ENCODE peak calls at places on chromosome 20, in ten cellular contexts. One of them, this sample, is unnamed.

GRCh38 chr20:19211661-19212523 is 550 bp upstream of the SLC24A3 start:
- DNase-seq in NB4: peak
- DNase-seq in stimulated activated CD4-positive, alpha-beta T cell treated with anti-CD3 and anti-CD28 coated beads, TNF-alpha, amount 100 ng/mL, for 48 hours: no peak
- DNase-seq in cardiac fibroblast: peak
- DNase-seq in NCI-H1092 treated with DMSO at 0.1 percent for 48 hours: peak
- DNase-seq in CD4-positive, alpha-beta T cell: no peak
- DNase-seq in brain microvascular endothelial cell: no peak
- DNase-seq in AG10803: no peak
- DNase-seq in tibial artery: no peak
- DNase-seq in NCI-H2029: peak
- DNase-seq in this sample: peak

GRCh38 chr20:46995561-46996142 is 101.0 kb downstream of the EYA2 start:
- DNase-seq in CD4-positive, alpha-beta T cell: no peak
- DNase-seq in NCI-H2029: no peak
- DNase-seq in NB4: no peak
- DNase-seq in cardiac fibroblast: no peak
- DNase-seq in brain microvascular endothelial cell: no peak
- DNase-seq in tibial artery: no peak
- DNase-seq in AG10803: no peak
- DNase-seq in NCI-H1092 treated with DMSO at 0.1 percent for 48 hours: no peak
- DNase-seq in stimulated activated CD4-positive, alpha-beta T cell treated with anti-CD3 and anti-CD28 coated beads, TNF-alpha, amount 100 ng/mL, for 48 hours: no peak
- DNase-seq in this sample: no peak

GRCh38 chr20:47304287-47304686 is 52.2 kb downstream of the ZMYND8 start:
- DNase-seq in NB4: no peak
- DNase-seq in NCI-H1092 treated with DMSO at 0.1 percent for 48 hours: peak
- DNase-seq in NCI-H2029: peak
- DNase-seq in stimulated activated CD4-positive, alpha-beta T cell treated with anti-CD3 and anti-CD28 coated beads, TNF-alpha, amount 100 ng/mL, for 48 hours: no peak
- DNase-seq in CD4-positive, alpha-beta T cell: no peak
- DNase-seq in AG10803: peak
- DNase-seq in cardiac fibroblast: peak
- DNase-seq in brain microvascular endothelial cell: no peak
- DNase-seq in tibial artery: no peak
- DNase-seq in this sample: peak

GRCh38 chr20:34201531-34201930 is 39.7 kb upstream of the ASIP start:
- DNase-seq in NCI-H1092 treated with DMSO at 0.1 percent for 48 hours: no peak
- DNase-seq in tibial artery: no peak
- DNase-seq in AG10803: no peak
- DNase-seq in brain microvascular endothelial cell: no peak
- DNase-seq in cardiac fibroblast: no peak
- DNase-seq in stimulated activated CD4-positive, alpha-beta T cell treated with anti-CD3 and anti-CD28 coated beads, TNF-alpha, amount 100 ng/mL, for 48 hours: no peak
- DNase-seq in NCI-H2029: no peak
- DNase-seq in NB4: no peak
- DNase-seq in CD4-positive, alpha-beta T cell: no peak
- DNase-seq in this sample: no peak

GRCh38 chr20:14208956-14209355 is 128.5 kb downstream of the FLRT3 start:
- DNase-seq in CD4-positive, alpha-beta T cell: no peak
- DNase-seq in stimulated activated CD4-positive, alpha-beta T cell treated with anti-CD3 and anti-CD28 coated beads, TNF-alpha, amount 100 ng/mL, for 48 hours: no peak
- DNase-seq in NB4: no peak
- DNase-seq in NCI-H2029: no peak
- DNase-seq in brain microvascular endothelial cell: no peak
- DNase-seq in cardiac fibroblast: no peak
- DNase-seq in AG10803: peak
- DNase-seq in NCI-H1092 treated with DMSO at 0.1 percent for 48 hours: no peak
- DNase-seq in tibial artery: no peak
- DNase-seq in this sample: no peak

GRCh38 chr20:1577906-1578305 is 20.4 kb upstream of the SIRPD start:
- DNase-seq in cardiac fibroblast: no peak
- DNase-seq in AG10803: no peak
- DNase-seq in CD4-positive, alpha-beta T cell: no peak
- DNase-seq in NCI-H2029: no peak
- DNase-seq in stimulated activated CD4-positive, alpha-beta T cell treated with anti-CD3 and anti-CD28 coated beads, TNF-alpha, amount 100 ng/mL, for 48 hours: no peak
- DNase-seq in NB4: peak
- DNase-seq in NCI-H1092 treated with DMSO at 0.1 percent for 48 hours: no peak
- DNase-seq in tibial artery: no peak
- DNase-seq in brain microvascular endothelial cell: no peak
- DNase-seq in this sample: no peak

GRCh38 chr20:62322428-62323073 is 19.8 kb downstream of the ADRM1 start:
- DNase-seq in NCI-H2029: no peak
- DNase-seq in stimulated activated CD4-positive, alpha-beta T cell treated with anti-CD3 and anti-CD28 coated beads, TNF-alpha, amount 100 ng/mL, for 48 hours: no peak
- DNase-seq in tibial artery: no peak
- DNase-seq in cardiac fibroblast: no peak
- DNase-seq in CD4-positive, alpha-beta T cell: no peak
- DNase-seq in brain microvascular endothelial cell: no peak
- DNase-seq in NCI-H1092 treated with DMSO at 0.1 percent for 48 hours: no peak
- DNase-seq in AG10803: no peak
- DNase-seq in NB4: no peak
- DNase-seq in this sample: no peak

GRCh38 chr20:15440249-15440820 is 1102.9 kb upstream of the FLRT3 start:
- DNase-seq in AG10803: no peak
- DNase-seq in tibial artery: no peak
- DNase-seq in CD4-positive, alpha-beta T cell: no peak
- DNase-seq in cardiac fibroblast: no peak
- DNase-seq in NCI-H2029: no peak
- DNase-seq in brain microvascular endothelial cell: no peak
- DNase-seq in NCI-H1092 treated with DMSO at 0.1 percent for 48 hours: no peak
- DNase-seq in NB4: no peak
- DNase-seq in stimulated activated CD4-positive, alpha-beta T cell treated with anti-CD3 and anti-CD28 coated beads, TNF-alpha, amount 100 ng/mL, for 48 hours: no peak
- DNase-seq in this sample: no peak

GRCh38 chr20:4134861-4135379 is 119.6 kb upstream of the RNF24 start:
- DNase-seq in stimulated activated CD4-positive, alpha-beta T cell treated with anti-CD3 and anti-CD28 coated beads, TNF-alpha, amount 100 ng/mL, for 48 hours: no peak
- DNase-seq in AG10803: no peak
- DNase-seq in tibial artery: no peak
- DNase-seq in brain microvascular endothelial cell: no peak
- DNase-seq in CD4-positive, alpha-beta T cell: no peak
- DNase-seq in cardiac fibroblast: no peak
- DNase-seq in NCI-H2029: no peak
- DNase-seq in NCI-H1092 treated with DMSO at 0.1 percent for 48 hours: no peak
- DNase-seq in NB4: no peak
- DNase-seq in this sample: no peak

GRCh38 chr20:53171065-53171464 is 198.9 kb downstream of the TSHZ2 start:
- DNase-seq in NB4: no peak
- DNase-seq in CD4-positive, alpha-beta T cell: no peak
- DNase-seq in brain microvascular endothelial cell: no peak
- DNase-seq in NCI-H2029: no peak
- DNase-seq in NCI-H1092 treated with DMSO at 0.1 percent for 48 hours: no peak
- DNase-seq in tibial artery: no peak
- DNase-seq in AG10803: no peak
- DNase-seq in stimulated activated CD4-positive, alpha-beta T cell treated with anti-CD3 and anti-CD28 coated beads, TNF-alpha, amount 100 ng/mL, for 48 hours: no peak
- DNase-seq in cardiac fibroblast: no peak
- DNase-seq in this sample: no peak

GRCh38 chr20:33079267-33079666 is at the start of gene BPIFB4:
- DNase-seq in stimulated activated CD4-positive, alpha-beta T cell treated with anti-CD3 and anti-CD28 coated beads, TNF-alpha, amount 100 ng/mL, for 48 hours: no peak
- DNase-seq in NB4: no peak
- DNase-seq in AG10803: peak
- DNase-seq in NCI-H2029: no peak
- DNase-seq in CD4-positive, alpha-beta T cell: no peak
- DNase-seq in brain microvascular endothelial cell: no peak
- DNase-seq in NCI-H1092 treated with DMSO at 0.1 percent for 48 hours: no peak
- DNase-seq in cardiac fibroblast: peak
- DNase-seq in tibial artery: no peak
- DNase-seq in this sample: peak

GRCh38 chr20:53023717-53024116 is 51.6 kb downstream of the TSHZ2 start:
- DNase-seq in NCI-H1092 treated with DMSO at 0.1 percent for 48 hours: peak
- DNase-seq in tibial artery: no peak
- DNase-seq in brain microvascular endothelial cell: no peak
- DNase-seq in NB4: no peak
- DNase-seq in CD4-positive, alpha-beta T cell: no peak
- DNase-seq in NCI-H2029: no peak
- DNase-seq in stimulated activated CD4-positive, alpha-beta T cell treated with anti-CD3 and anti-CD28 coated beads, TNF-alpha, amount 100 ng/mL, for 48 hours: no peak
- DNase-seq in AG10803: peak
- DNase-seq in cardiac fibroblast: no peak
- DNase-seq in this sample: no peak

GRCh38 chr20:63782051-63782471 is 42.5 kb downstream of the SLC2A4RG start:
- DNase-seq in NB4: no peak
- DNase-seq in tibial artery: no peak
- DNase-seq in NCI-H1092 treated with DMSO at 0.1 percent for 48 hours: no peak
- DNase-seq in cardiac fibroblast: no peak
- DNase-seq in NCI-H2029: no peak
- DNase-seq in stimulated activated CD4-positive, alpha-beta T cell treated with anti-CD3 and anti-CD28 coated beads, TNF-alpha, amount 100 ng/mL, for 48 hours: no peak
- DNase-seq in brain microvascular endothelial cell: no peak
- DNase-seq in CD4-positive, alpha-beta T cell: peak
- DNase-seq in AG10803: no peak
- DNase-seq in this sample: no peak

GRCh38 chr20:62370115-62370806 is 3.1 kb upstream of the LAMA5 start:
- DNase-seq in cardiac fibroblast: no peak
- DNase-seq in brain microvascular endothelial cell: no peak
- DNase-seq in stimulated activated CD4-positive, alpha-beta T cell treated with anti-CD3 and anti-CD28 coated beads, TNF-alpha, amount 100 ng/mL, for 48 hours: no peak
- DNase-seq in CD4-positive, alpha-beta T cell: no peak
- DNase-seq in NCI-H1092 treated with DMSO at 0.1 percent for 48 hours: no peak
- DNase-seq in AG10803: peak
- DNase-seq in NCI-H2029: no peak
- DNase-seq in tibial artery: no peak
- DNase-seq in NB4: peak
- DNase-seq in this sample: peak

GRCh38 chr20:38167851-38168760 is 3.0 kb upstream of the TGM2 start:
- DNase-seq in tibial artery: peak
- DNase-seq in cardiac fibroblast: peak
- DNase-seq in NCI-H1092 treated with DMSO at 0.1 percent for 48 hours: no peak
- DNase-seq in NCI-H2029: no peak
- DNase-seq in CD4-positive, alpha-beta T cell: no peak
- DNase-seq in stimulated activated CD4-positive, alpha-beta T cell treated with anti-CD3 and anti-CD28 coated beads, TNF-alpha, amount 100 ng/mL, for 48 hours: no peak
- DNase-seq in brain microvascular endothelial cell: peak
- DNase-seq in NB4: peak
- DNase-seq in AG10803: peak
- DNase-seq in this sample: peak

GRCh38 chr20:44516491-44516890 is 5.4 kb downstream of the SERINC3 start:
- DNase-seq in tibial artery: peak
- DNase-seq in NCI-H2029: no peak
- DNase-seq in brain microvascular endothelial cell: no peak
- DNase-seq in NCI-H1092 treated with DMSO at 0.1 percent for 48 hours: no peak
- DNase-seq in cardiac fibroblast: peak
- DNase-seq in CD4-positive, alpha-beta T cell: no peak
- DNase-seq in stimulated activated CD4-positive, alpha-beta T cell treated with anti-CD3 and anti-CD28 coated beads, TNF-alpha, amount 100 ng/mL, for 48 hours: no peak
- DNase-seq in NB4: no peak
- DNase-seq in AG10803: peak
- DNase-seq in this sample: no peak

GRCh38 chr20:18879262-18879661 is 65.7 kb downstream of the SCP2D1 start:
- DNase-seq in NCI-H2029: no peak
- DNase-seq in NB4: no peak
- DNase-seq in brain microvascular endothelial cell: no peak
- DNase-seq in tibial artery: no peak
- DNase-seq in stimulated activated CD4-positive, alpha-beta T cell treated with anti-CD3 and anti-CD28 coated beads, TNF-alpha, amount 100 ng/mL, for 48 hours: no peak
- DNase-seq in AG10803: no peak
- DNase-seq in NCI-H1092 treated with DMSO at 0.1 percent for 48 hours: no peak
- DNase-seq in cardiac fibroblast: no peak
- DNase-seq in CD4-positive, alpha-beta T cell: no peak
- DNase-seq in this sample: no peak

GRCh38 chr20:34873583-34874093 is 982 bp upstream of the GGT7 start:
- DNase-seq in stimulated activated CD4-positive, alpha-beta T cell treated with anti-CD3 and anti-CD28 coated beads, TNF-alpha, amount 100 ng/mL, for 48 hours: no peak
- DNase-seq in NCI-H2029: no peak
- DNase-seq in brain microvascular endothelial cell: no peak
- DNase-seq in NB4: no peak
- DNase-seq in tibial artery: no peak
- DNase-seq in CD4-positive, alpha-beta T cell: no peak
- DNase-seq in NCI-H1092 treated with DMSO at 0.1 percent for 48 hours: no peak
- DNase-seq in AG10803: no peak
- DNase-seq in cardiac fibroblast: no peak
- DNase-seq in this sample: no peak

GRCh38 chr20:62025832-62026563 is 39.7 kb downstream of the TAF4 start:
- DNase-seq in NB4: peak
- DNase-seq in cardiac fibroblast: peak
- DNase-seq in brain microvascular endothelial cell: peak
- DNase-seq in CD4-positive, alpha-beta T cell: peak
- DNase-seq in stimulated activated CD4-positive, alpha-beta T cell treated with anti-CD3 and anti-CD28 coated beads, TNF-alpha, amount 100 ng/mL, for 48 hours: no peak
- DNase-seq in AG10803: peak
- DNase-seq in NCI-H2029: no peak
- DNase-seq in tibial artery: no peak
- DNase-seq in NCI-H1092 treated with DMSO at 0.1 percent for 48 hours: no peak
- DNase-seq in this sample: peak

GRCh38 chr20:47011984-47012383 is 117.3 kb downstream of the EYA2 start:
- DNase-seq in NB4: no peak
- DNase-seq in tibial artery: no peak
- DNase-seq in CD4-positive, alpha-beta T cell: no peak
- DNase-seq in NCI-H1092 treated with DMSO at 0.1 percent for 48 hours: no peak
- DNase-seq in NCI-H2029: no peak
- DNase-seq in cardiac fibroblast: no peak
- DNase-seq in AG10803: no peak
- DNase-seq in brain microvascular endothelial cell: no peak
- DNase-seq in stimulated activated CD4-positive, alpha-beta T cell treated with anti-CD3 and anti-CD28 coated beads, TNF-alpha, amount 100 ng/mL, for 48 hours: no peak
- DNase-seq in this sample: no peak

GRCh38 chr20:25276533-25277050 is 28.7 kb downstream of the PYGB start:
- DNase-seq in brain microvascular endothelial cell: no peak
- DNase-seq in cardiac fibroblast: no peak
- DNase-seq in NCI-H2029: no peak
- DNase-seq in CD4-positive, alpha-beta T cell: no peak
- DNase-seq in tibial artery: peak
- DNase-seq in NCI-H1092 treated with DMSO at 0.1 percent for 48 hours: no peak
- DNase-seq in NB4: no peak
- DNase-seq in AG10803: no peak
- DNase-seq in stimulated activated CD4-positive, alpha-beta T cell treated with anti-CD3 and anti-CD28 coated beads, TNF-alpha, amount 100 ng/mL, for 48 hours: no peak
- DNase-seq in this sample: no peak